ENCODE peak calls at places on chromosomes 2 and 18, in nine cellular contexts. B is lower leg skin, R is body of pancreas, C is stomach, X is tibial nerve, L is breast epithelium, P is uterus, Q is ovary, J is sigmoid colon. E is an unnamed sample.

GRCh38 chr2:88754585-88755305 is 63.3 kb downstream of the RPIA start:
- DNase-seq in B (no peak), R (no peak), C (no peak), X (no peak), L (no peak), P (no peak), Q (no peak), J (no peak), E (no peak)

GRCh38 chr2:32711219-32711618 is 83.4 kb downstream of the TTC27 start:
- DNase-seq in B (no peak), R (no peak), C (no peak), X (no peak), L (no peak), P (no peak), Q (no peak), J (no peak), E (no peak)

GRCh38 chr2:27954771-27955384 is 64.3 kb downstream of the BABAM2 start:
- DNase-seq in B (peak), R (peak), C (no peak), X (peak), L (no peak), P (peak), Q (no peak), J (peak), E (no peak)

GRCh38 chr2:36394804-36395203 is 39.2 kb downstream of the CRIM1 start:
- DNase-seq in B (no peak), R (no peak), C (no peak), X (no peak), L (no peak), P (no peak), Q (no peak), J (no peak), E (no peak)

GRCh38 chr2:78532762-78533399 is 492.6 kb upstream of the REG3G start:
- DNase-seq in B (no peak), R (no peak), C (no peak), X (no peak), L (no peak), P (no peak), Q (no peak), J (no peak), E (no peak)

GRCh38 chr2:135745545-135745944 is 3.9 kb downstream of the UBXN4 start:
- DNase-seq in B (no peak), R (no peak), C (no peak), X (no peak), L (no peak), P (no peak), Q (no peak), J (no peak), E (no peak)

GRCh38 chr2:209476367-209477191 is 52.7 kb downstream of the MAP2 start:
- DNase-seq in B (no peak), R (peak), C (peak), X (no peak), L (no peak), P (peak), Q (no peak), J (peak), E (no peak)

GRCh38 chr18:25735447-25735846 is 355.0 kb downstream of the SS18 start:
- DNase-seq in B (no peak), R (no peak), C (no peak), X (no peak), L (no peak), P (no peak), Q (no peak), J (no peak), E (no peak)

GRCh38 chr2:129242201-129242710 is 737.2 kb upstream of the RAB6C start:
- DNase-seq in B (no peak), R (no peak), C (no peak), X (no peak), L (no peak), P (no peak), Q (no peak), J (no peak), E (no peak)

GRCh38 chr18:12911025-12911927 is 27.2 kb upstream of the PTPN2 start:
- DNase-seq in B (peak), R (no peak), C (no peak), X (no peak), L (no peak), P (no peak), Q (peak), J (no peak), E (peak)

GRCh38 chr2:207459990-207460757 is 69.6 kb upstream of the CREB1 start:
- DNase-seq in B (no peak), R (no peak), C (no peak), X (no peak), L (no peak), P (no peak), Q (no peak), J (no peak), E (no peak)

GRCh38 chr2:40364143-40364903 is 87.6 kb downstream of the SLC8A1 start:
- DNase-seq in B (no peak), R (no peak), C (no peak), X (no peak), L (no peak), P (no peak), Q (no peak), J (no peak), E (no peak)

GRCh38 chr2:228056293-228056692 is 125.2 kb downstream of the SPHKAP start:
- DNase-seq in B (no peak), R (no peak), C (no peak), X (no peak), L (no peak), P (no peak), Q (no peak), J (no peak), E (no peak)

GRCh38 chr2:113406114-113406513 is 31.4 kb upstream of the ZNG1B start:
- DNase-seq in B (no peak), R (no peak), C (no peak), X (no peak), L (no peak), P (no peak), Q (no peak), J (no peak), E (no peak)

GRCh38 chr2:113407446-113408099 is 29.9 kb upstream of the ZNG1B start:
- DNase-seq in B (no peak), R (no peak), C (no peak), X (no peak), L (no peak), P (no peak), Q (no peak), J (no peak), E (no peak)
- TF ChIP-seq CTCF in B (no peak), R (no peak), C (no peak), X (no peak), L (no peak), P (no peak), Q (no peak), J (no peak), E (peak)

GRCh38 chr2:20485612-20485926 is 38.7 kb downstream of the RHOB start:
- DNase-seq in B (no peak), R (no peak), C (no peak), X (no peak), L (no peak), P (peak), Q (no peak), J (peak), E (no peak)

GRCh38 chr2:20484810-20485611 is 38.1 kb downstream of the RHOB start:
- DNase-seq in B (peak), R (no peak), C (peak), X (no peak), L (no peak), P (peak), Q (no peak), J (peak), E (no peak)

GRCh38 chr2:20482711-20483110 is 35.8 kb downstream of the RHOB start:
- DNase-seq in B (no peak), R (no peak), C (no peak), X (no peak), L (no peak), P (no peak), Q (no peak), J (no peak), E (no peak)

GRCh38 chr2:20483496-20483895 is 36.6 kb downstream of the RHOB start:
- DNase-seq in B (peak), R (no peak), C (no peak), X (peak), L (no peak), P (peak), Q (no peak), J (peak), E (no peak)

DNA sequence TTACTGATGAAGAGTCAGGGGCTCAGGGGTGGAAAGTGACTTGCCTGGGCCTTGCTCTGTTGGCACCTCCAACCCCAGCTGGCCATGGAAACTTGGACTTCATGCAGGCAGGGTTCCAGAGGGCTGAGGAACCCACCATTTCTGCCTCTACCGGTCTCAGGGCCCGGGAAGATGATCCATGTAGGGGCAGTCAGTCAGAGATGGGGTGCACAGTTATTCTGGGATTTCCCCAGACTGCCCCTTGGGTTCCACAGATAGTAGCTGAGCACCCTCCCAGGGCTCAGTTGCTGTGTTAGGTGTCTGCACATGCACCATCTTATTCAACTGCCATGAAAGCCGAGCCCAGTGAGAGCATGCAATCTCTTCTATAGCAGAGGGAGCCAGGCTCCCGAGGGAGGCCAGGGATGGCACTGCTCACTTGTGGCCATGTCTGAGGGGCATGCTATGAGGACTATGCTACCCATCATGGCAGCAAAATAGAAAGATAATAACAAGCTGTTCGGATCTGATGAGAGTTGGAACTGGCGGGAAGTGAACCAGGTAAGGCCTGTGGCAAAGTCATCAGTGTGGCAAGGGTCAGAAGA is 37.3 kb downstream of the RHOB start:
- DNase-seq in B (peak), R (no peak), C (peak), X (no peak), L (no peak), P (no peak), Q (no peak), J (peak), E (no peak)
- TF ChIP-seq POLR2A in B (no peak), R (no peak), C (no peak), X (no peak), L (no peak), P (no peak), Q (no peak), J (no peak), E (no peak)

GRCh38 chr2:102187191-102188150 is 648 bp downstream of the IL1RL2 start:
- DNase-seq in B (peak), R (no peak), C (peak), X (peak), L (peak), P (peak), Q (peak), J (peak), E (peak)

GRCh38 chr2:102186676-102187190 is at the start of gene IL1RL2:
- DNase-seq in B (peak), R (no peak), C (peak), X (no peak), L (peak), P (no peak), Q (no peak), J (peak), E (peak)

GRCh38 chr2:102184018-102184417 is 2.8 kb upstream of the IL1RL2 start:
- DNase-seq in B (no peak), R (no peak), C (no peak), X (no peak), L (no peak), P (no peak), Q (no peak), J (no peak), E (no peak)

GRCh38 chr2:102181919-102182635 is 4.7 kb upstream of the IL1RL2 start:
- DNase-seq in B (no peak), R (no peak), C (no peak), X (no peak), L (no peak), P (no peak), Q (no peak), J (peak), E (no peak)

DNA sequence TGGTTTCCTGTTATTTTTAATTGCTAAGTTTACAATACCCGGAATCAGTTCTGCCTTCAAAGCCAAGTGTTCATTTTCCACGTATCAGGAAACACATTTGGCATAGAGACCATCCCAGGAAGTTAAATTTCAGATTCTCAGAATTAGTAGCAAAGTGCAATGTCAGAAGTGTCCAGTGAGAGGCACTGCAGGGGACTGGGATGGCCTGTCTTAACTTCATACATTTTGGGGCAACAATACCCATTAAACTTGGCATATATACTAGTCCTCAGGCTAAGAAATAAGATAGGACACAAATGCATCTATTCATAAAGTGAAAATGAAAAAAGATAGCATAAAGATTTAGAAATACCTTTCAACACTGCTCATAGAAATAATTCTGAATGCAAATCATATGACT is 1.5 kb upstream of the IL1RL2 start:
- DNase-seq in B (no peak), R (no peak), C (no peak), X (no peak), L (no peak), P (no peak), Q (no peak), J (no peak), E (no peak)
- TF ChIP-seq CTCF in B (no peak), R (peak), C (peak), X (peak), L (peak), P (peak), Q (no peak), J (peak), E (peak)

GRCh38 chr2:39124000-39124769 is 3.3 kb upstream of the SOS1 start:
- DNase-seq in B (peak), R (peak), C (peak), X (peak), L (peak), P (peak), Q (peak), J (peak), E (peak)
- TF ChIP-seq POLR2A in B (no peak), R (peak), C (peak), X (peak), L (peak), P (peak), Q (peak), J (peak), E (peak)